ENCODE peak calls at places on chromosomes 6 and 20, in four cellular contexts. One of them, this sample, is unnamed.
A peak's percentile ranks its signal among the peaks of the same experiment; 100 is the strongest.

GRCh38 chr6:44222987-44223470 is 366 bp upstream of the SLC29A1 start:
- DNase-seq in K562: no peak
- DNase-seq in HepG2: no peak
- DNase-seq in H1: no peak
- DNase-seq in this sample: no peak

GRCh38 chr6:22380236-22380635 is 83.4 kb upstream of the PRL start:
- DNase-seq in K562: no peak
- DNase-seq in HepG2: no peak
- DNase-seq in H1: no peak
- DNase-seq in this sample: no peak

GRCh38 chr6:45970326-45970725 is 45.3 kb downstream of the CLIC5 start:
- DNase-seq in H1: no peak
- DNase-seq in K562: no peak
- DNase-seq in HepG2: no peak
- DNase-seq in this sample: no peak

GRCh38 chr20:22905667-22906066 is 129.4 kb upstream of the SSTR4 start:
- DNase-seq in H1: no peak
- DNase-seq in HepG2: no peak
- DNase-seq in K562: no peak
- DNase-seq in this sample: no peak

GRCh38 chr20:63641792-63642517 is 11.3 kb downstream of the STMN3 start:
- DNase-seq in HepG2: peak; percentile 90
- DNase-seq in H1: no peak
- DNase-seq in K562: peak; percentile 97
- DNase-seq in this sample: peak; percentile 79

GRCh38 chr6:5235830-5236229 is 24.9 kb downstream of the LYRM4 start:
- DNase-seq in HepG2: peak; percentile 51
- DNase-seq in H1: no peak
- DNase-seq in K562: no peak
- DNase-seq in this sample: no peak

GRCh38 chr6:45613678-45614077 is 235.9 kb upstream of the SUPT3H start:
- DNase-seq in HepG2: no peak
- DNase-seq in K562: no peak
- DNase-seq in H1: no peak
- DNase-seq in this sample: no peak

GRCh38 chr6:2081155-2082138 is 164.0 kb downstream of the GMDS start:
- DNase-seq in HepG2: no peak
- DNase-seq in H1: no peak
- DNase-seq in K562: no peak
- DNase-seq in this sample: no peak

GRCh38 chr6:41779793-41780622 is at the start of gene FRS3:
- DNase-seq in HepG2: peak; percentile 95
- DNase-seq in K562: peak; percentile 98
- DNase-seq in H1: peak; percentile 95
- DNase-seq in this sample: peak; percentile 90

GRCh38 chr6:29705389-29706231 is 17.6 kb upstream of the HLA-F start:
- DNase-seq in K562: peak; percentile 54
- DNase-seq in HepG2: peak; percentile 62
- DNase-seq in H1: no peak
- DNase-seq in this sample: peak; percentile 48

GRCh38 chr6:2507016-2507415 is 243.7 kb downstream of the MYLK4 start:
- DNase-seq in H1: no peak
- DNase-seq in K562: no peak
- DNase-seq in HepG2: no peak
- DNase-seq in this sample: no peak

DNA sequence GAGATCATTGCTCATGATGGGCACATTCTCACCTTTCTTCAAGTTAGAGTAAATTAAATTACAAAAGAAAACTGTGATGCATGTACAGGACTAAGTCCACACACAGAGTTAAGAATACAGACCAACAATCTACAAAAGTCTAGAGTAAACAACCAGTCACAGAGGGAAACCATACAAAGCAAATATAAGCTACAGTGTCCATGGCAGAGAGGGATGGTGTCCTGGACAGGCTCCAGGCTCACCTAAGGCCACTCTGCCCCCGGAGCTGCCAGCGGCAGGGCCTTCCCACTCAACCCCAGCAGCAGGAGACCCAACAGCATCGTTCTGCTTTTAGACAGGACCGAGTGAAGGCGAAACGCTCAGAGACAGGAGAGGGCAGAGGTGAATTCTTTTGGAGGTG is 16.0 kb downstream of the PDE10A start:
- DNase-seq in H1: no peak
- DNase-seq in HepG2: no peak
- DNase-seq in K562: no peak
- DNase-seq in this sample: no peak
- TF ChIP-seq FOSL1 in H1: no peak
- TF ChIP-seq FOSL1 in HepG2: no peak
- TF ChIP-seq FOSL1 in K562: no peak
- TF ChIP-seq FOSL1 in this sample: no peak

GRCh38 chr6:79570129-79570801 is 33.0 kb upstream of the LCA5 start:
- DNase-seq in H1: peak; percentile 60
- DNase-seq in HepG2: peak; percentile 57
- DNase-seq in K562: no peak
- DNase-seq in this sample: peak; percentile 80

GRCh38 chr6:79574636-79575035 is 37.4 kb upstream of the LCA5 start:
- DNase-seq in H1: no peak
- DNase-seq in HepG2: peak; percentile 84
- DNase-seq in K562: no peak
- DNase-seq in this sample: peak; percentile 8

DNA sequence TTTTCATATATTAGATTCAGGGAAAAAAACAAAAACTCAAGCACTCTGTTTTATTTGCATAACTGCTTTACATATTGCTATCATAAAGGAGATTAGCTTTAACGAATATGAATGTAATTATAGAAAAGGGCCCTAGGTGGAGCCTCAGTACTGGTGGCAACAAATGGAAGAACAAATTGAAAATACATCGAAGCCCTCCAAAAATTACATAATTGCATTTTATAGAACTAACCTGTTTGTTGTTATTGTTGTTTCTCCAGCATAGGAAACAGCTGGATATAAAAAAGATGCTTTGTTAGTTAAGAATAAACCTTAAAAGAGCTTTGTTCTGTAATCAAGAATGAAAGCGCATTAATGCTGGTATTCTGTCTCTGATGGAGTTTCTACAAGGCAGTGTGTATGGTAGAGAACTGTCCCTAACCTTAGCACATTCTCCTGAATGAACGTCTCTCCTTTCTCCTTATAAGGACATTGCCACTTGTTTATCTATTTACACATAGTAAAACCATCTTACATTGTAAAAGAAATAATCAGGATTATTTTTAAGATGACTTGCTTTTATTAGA is 33.7 kb upstream of the LCA5 start:
- DNase-seq in HepG2: peak; percentile 41
- DNase-seq in H1: no peak
- DNase-seq in K562: peak; percentile 42
- DNase-seq in this sample: no peak
- TF ChIP-seq FOSL1 in HepG2: no peak
- TF ChIP-seq FOSL1 in H1: no peak
- TF ChIP-seq FOSL1 in K562: no peak
- TF ChIP-seq FOSL1 in this sample: no peak

GRCh38 chr20:38395165-38395564 is 40.0 kb downstream of the SNHG17 start:
- DNase-seq in K562: no peak
- DNase-seq in HepG2: no peak
- DNase-seq in H1: no peak
- DNase-seq in this sample: no peak
- TF ChIP-seq FOSL1 in K562: no peak
- TF ChIP-seq FOSL1 in HepG2: no peak
- TF ChIP-seq FOSL1 in H1: no peak
- TF ChIP-seq FOSL1 in this sample: no peak

GRCh38 chr6:36740818-36741179 is 43.2 kb downstream of the RAB44 start:
- DNase-seq in H1: no peak
- DNase-seq in K562: no peak
- DNase-seq in HepG2: no peak
- DNase-seq in this sample: no peak

GRCh38 chr6:36742146-36742545 is 44.5 kb downstream of the RAB44 start:
- DNase-seq in K562: no peak
- DNase-seq in HepG2: no peak
- DNase-seq in H1: no peak
- DNase-seq in this sample: no peak

GRCh38 chr6:36738108-36738507 is 40.5 kb downstream of the RAB44 start:
- DNase-seq in K562: no peak
- DNase-seq in H1: no peak
- DNase-seq in HepG2: no peak
- DNase-seq in this sample: no peak

GRCh38 chr6:36743032-36743431 is 45.4 kb downstream of the RAB44 start:
- DNase-seq in K562: no peak
- DNase-seq in H1: no peak
- DNase-seq in HepG2: no peak
- DNase-seq in this sample: no peak

DNA sequence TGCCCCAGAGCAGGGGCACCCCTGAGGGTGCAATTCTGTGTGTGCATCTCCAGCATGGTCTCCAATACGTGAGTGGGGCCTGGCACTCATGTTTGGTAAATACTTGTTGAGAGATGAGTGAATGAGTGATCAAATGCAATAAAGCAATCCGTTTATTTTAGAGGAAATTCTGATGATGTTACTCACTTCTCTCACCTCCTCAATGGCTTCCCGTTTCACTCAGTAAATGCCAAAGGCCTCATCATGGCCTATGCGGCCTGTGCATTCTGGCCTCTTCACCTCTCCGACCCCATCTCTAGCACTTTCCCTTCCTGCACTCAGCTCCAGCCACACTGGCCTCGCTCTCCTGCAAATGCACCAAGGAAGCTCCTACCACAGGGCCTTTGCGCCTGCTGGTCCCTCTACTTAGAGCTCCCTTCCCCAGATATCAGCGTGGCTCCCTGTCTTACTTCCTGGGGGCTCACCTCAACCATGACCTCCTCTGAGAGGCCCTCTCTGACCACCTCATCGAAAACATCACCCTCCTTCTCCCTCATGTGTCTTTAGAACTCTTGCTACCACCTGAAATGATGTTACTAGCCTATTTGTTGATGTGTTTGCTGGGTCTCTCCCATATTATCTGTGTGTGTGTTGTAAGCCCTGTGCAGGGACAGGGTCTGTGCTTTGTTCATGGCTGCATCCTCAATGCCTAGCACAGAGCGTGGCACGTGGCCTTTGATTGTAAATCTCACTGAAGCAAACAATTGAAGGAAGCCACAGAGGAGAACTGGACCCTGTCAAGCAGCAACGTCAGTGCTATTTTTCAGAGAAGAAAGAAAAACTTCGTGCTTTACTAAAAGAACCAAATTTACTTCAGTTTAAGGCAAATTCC is 42.6 kb downstream of the RAB44 start:
- DNase-seq in HepG2: no peak
- DNase-seq in H1: no peak
- DNase-seq in K562: no peak
- DNase-seq in this sample: no peak
- TF ChIP-seq FOSL1 in HepG2: no peak
- TF ChIP-seq FOSL1 in H1: no peak
- TF ChIP-seq FOSL1 in K562: no peak
- TF ChIP-seq FOSL1 in this sample: no peak

GRCh38 chr6:124190256-124190655 is 386.6 kb downstream of the NKAIN2 start:
- DNase-seq in H1: no peak
- DNase-seq in HepG2: no peak
- DNase-seq in K562: no peak
- DNase-seq in this sample: no peak
- TF ChIP-seq FOSL1 in H1: no peak
- TF ChIP-seq FOSL1 in HepG2: no peak
- TF ChIP-seq FOSL1 in K562: no peak
- TF ChIP-seq FOSL1 in this sample: no peak

GRCh38 chr6:43170452-43171283 is at the start of gene SRF:
- DNase-seq in H1: peak; percentile 99
- DNase-seq in HepG2: peak; percentile 99
- DNase-seq in K562: peak; percentile 82
- DNase-seq in this sample: peak; percentile 98

GRCh38 chr6:43173496-43174262 is 2.6 kb downstream of the SRF start:
- DNase-seq in HepG2: no peak
- DNase-seq in K562: no peak
- DNase-seq in H1: no peak
- DNase-seq in this sample: no peak

GRCh38 chr6:43171284-43172126 is 436 bp downstream of the SRF start:
- DNase-seq in K562: peak; percentile 97
- DNase-seq in HepG2: no peak
- DNase-seq in H1: no peak
- DNase-seq in this sample: no peak

GRCh38 chr6:43174263-43175112 is 3.4 kb downstream of the SRF start:
- DNase-seq in HepG2: peak; percentile 99
- DNase-seq in K562: peak; percentile 100
- DNase-seq in H1: peak; percentile 90
- DNase-seq in this sample: peak; percentile 94

DNA sequence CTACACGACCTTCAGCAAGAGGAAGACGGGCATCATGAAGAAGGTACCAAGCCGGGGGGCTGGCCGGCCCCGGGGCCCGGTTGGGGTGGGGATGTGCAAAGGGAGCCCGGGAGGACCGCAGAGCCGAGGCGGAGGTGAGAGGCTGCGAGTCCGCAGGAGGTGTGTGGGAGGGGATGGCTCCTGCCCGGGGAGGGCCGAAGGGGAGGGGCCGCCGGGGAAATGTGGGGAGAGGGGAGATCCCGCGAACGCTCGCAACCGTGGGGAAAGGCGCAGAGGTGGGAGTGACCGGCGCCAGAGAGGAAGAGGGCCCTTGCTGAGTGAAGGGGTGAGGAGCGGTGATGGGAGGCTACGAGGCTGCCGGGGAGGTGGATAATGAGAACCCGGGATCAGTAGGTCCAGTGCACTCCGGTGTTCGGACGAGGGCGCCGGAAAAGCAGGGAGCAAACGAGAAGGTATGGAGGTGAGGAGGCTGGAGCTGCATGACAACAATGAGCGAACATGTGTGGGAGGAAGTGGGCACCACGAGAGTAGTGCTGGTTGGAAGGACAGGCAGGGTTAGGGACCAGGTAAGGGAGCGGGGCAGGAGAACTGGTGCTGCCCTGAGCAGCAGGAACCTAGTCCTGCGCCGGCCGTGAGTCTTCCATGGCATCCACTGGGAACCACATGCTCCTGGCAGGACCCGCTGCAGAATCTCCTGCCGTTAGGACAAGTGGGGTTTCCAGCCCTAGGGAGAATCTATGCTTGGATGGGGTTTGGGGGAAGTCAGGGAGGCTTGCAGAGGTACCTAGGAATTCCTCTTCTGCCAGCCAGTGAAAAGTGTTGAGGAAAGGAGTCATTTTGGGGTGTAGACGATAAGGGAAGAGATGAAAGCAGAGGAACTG is 1.3 kb downstream of the SRF start:
- DNase-seq in K562: peak; percentile 68
- DNase-seq in H1: no peak
- DNase-seq in HepG2: peak; percentile 29
- DNase-seq in this sample: no peak
- TF ChIP-seq FOSL1 in K562: no peak
- TF ChIP-seq FOSL1 in H1: no peak
- TF ChIP-seq FOSL1 in HepG2: no peak
- TF ChIP-seq FOSL1 in this sample: no peak